ENCODE peak calls at places on chromosomes 5 and 9, in six cellular contexts. One of them, this sample, is unnamed.
A peak's percentile ranks its signal among the peaks of the same experiment; 100 is the strongest.

GRCh38 chr5:103111458-103111857 is 8.5 kb downstream of the GIN1 start:
- DNase-seq in thoracic aorta: no peak
- DNase-seq in Kasumi-1: peak; percentile 93
- DNase-seq in activated CD4-positive, alpha-beta T cell treated with anti-CD3 and anti-CD28 coated beads, Interleukin-2, amount 50 U/mL, for 24 hours: no peak
- DNase-seq in T1000: no peak
- DNase-seq in spleen: no peak
- DNase-seq in this sample: no peak

GRCh38 chr5:133489632-133490031 is 122.7 kb downstream of the FSTL4 start:
- DNase-seq in thoracic aorta: no peak
- DNase-seq in Kasumi-1: no peak
- DNase-seq in activated CD4-positive, alpha-beta T cell treated with anti-CD3 and anti-CD28 coated beads, Interleukin-2, amount 50 U/mL, for 24 hours: no peak
- DNase-seq in T1000: no peak
- DNase-seq in spleen: no peak
- DNase-seq in this sample: no peak

GRCh38 chr9:133658442-133659431 is 22.6 kb downstream of the DBH start:
- DNase-seq in thoracic aorta: no peak
- DNase-seq in Kasumi-1: no peak
- DNase-seq in activated CD4-positive, alpha-beta T cell treated with anti-CD3 and anti-CD28 coated beads, Interleukin-2, amount 50 U/mL, for 24 hours: no peak
- DNase-seq in T1000: peak; percentile 53
- DNase-seq in spleen: no peak
- DNase-seq in this sample: peak; percentile 91

GRCh38 chr5:75363726-75364495 is 26.9 kb downstream of the HMGCR start:
- DNase-seq in thoracic aorta: no peak
- DNase-seq in Kasumi-1: no peak
- DNase-seq in activated CD4-positive, alpha-beta T cell treated with anti-CD3 and anti-CD28 coated beads, Interleukin-2, amount 50 U/mL, for 24 hours: no peak
- DNase-seq in T1000: no peak
- DNase-seq in spleen: no peak
- DNase-seq in this sample: peak; percentile 91

GRCh38 chr9:114157516-114158176 is 2.3 kb downstream of the COL27A1 start:
- DNase-seq in thoracic aorta: no peak
- DNase-seq in Kasumi-1: no peak
- DNase-seq in activated CD4-positive, alpha-beta T cell treated with anti-CD3 and anti-CD28 coated beads, Interleukin-2, amount 50 U/mL, for 24 hours: no peak
- DNase-seq in T1000: no peak
- DNase-seq in spleen: no peak
- DNase-seq in this sample: no peak

GRCh38 chr9:117696141-117696540 is 8.1 kb upstream of the TLR4 start:
- DNase-seq in thoracic aorta: no peak
- DNase-seq in Kasumi-1: no peak
- DNase-seq in activated CD4-positive, alpha-beta T cell treated with anti-CD3 and anti-CD28 coated beads, Interleukin-2, amount 50 U/mL, for 24 hours: no peak
- DNase-seq in T1000: no peak
- DNase-seq in spleen: peak; percentile 47
- DNase-seq in this sample: no peak

GRCh38 chr5:5314166-5314565 is 108.3 kb upstream of the ICE1 start:
- DNase-seq in thoracic aorta: no peak
- DNase-seq in Kasumi-1: no peak
- DNase-seq in activated CD4-positive, alpha-beta T cell treated with anti-CD3 and anti-CD28 coated beads, Interleukin-2, amount 50 U/mL, for 24 hours: no peak
- DNase-seq in T1000: no peak
- DNase-seq in spleen: no peak
- DNase-seq in this sample: no peak

GRCh38 chr9:131585375-131585774 is 40.1 kb downstream of the PRRT1B start:
- DNase-seq in thoracic aorta: no peak
- DNase-seq in Kasumi-1: peak; percentile 90
- DNase-seq in activated CD4-positive, alpha-beta T cell treated with anti-CD3 and anti-CD28 coated beads, Interleukin-2, amount 50 U/mL, for 24 hours: peak; percentile 27
- DNase-seq in T1000: no peak
- DNase-seq in spleen: peak; percentile 89
- DNase-seq in this sample: no peak

GRCh38 chr5:106399381-106399780 is 1271.4 kb downstream of the EFNA5 start:
- DNase-seq in thoracic aorta: no peak
- DNase-seq in Kasumi-1: no peak
- DNase-seq in activated CD4-positive, alpha-beta T cell treated with anti-CD3 and anti-CD28 coated beads, Interleukin-2, amount 50 U/mL, for 24 hours: no peak
- DNase-seq in T1000: no peak
- DNase-seq in spleen: no peak
- DNase-seq in this sample: no peak

GRCh38 chr9:124784503-124784902 is 7.6 kb downstream of the OLFML2A start:
- DNase-seq in thoracic aorta: no peak
- DNase-seq in Kasumi-1: peak; percentile 87
- DNase-seq in activated CD4-positive, alpha-beta T cell treated with anti-CD3 and anti-CD28 coated beads, Interleukin-2, amount 50 U/mL, for 24 hours: no peak
- DNase-seq in T1000: no peak
- DNase-seq in spleen: no peak
- DNase-seq in this sample: no peak

GRCh38 chr9:136363606-136364368 is at the start of gene DNLZ:
- DNase-seq in thoracic aorta: peak; percentile 40
- DNase-seq in Kasumi-1: peak; percentile 56
- DNase-seq in activated CD4-positive, alpha-beta T cell treated with anti-CD3 and anti-CD28 coated beads, Interleukin-2, amount 50 U/mL, for 24 hours: peak; percentile 83
- DNase-seq in T1000: peak; percentile 82
- DNase-seq in spleen: peak; percentile 96
- DNase-seq in this sample: peak; percentile 87

GRCh38 chr9:73683862-73684591 is 532.4 kb downstream of the ANXA1 start:
- DNase-seq in thoracic aorta: no peak
- DNase-seq in Kasumi-1: peak; percentile 74
- DNase-seq in activated CD4-positive, alpha-beta T cell treated with anti-CD3 and anti-CD28 coated beads, Interleukin-2, amount 50 U/mL, for 24 hours: no peak
- DNase-seq in T1000: peak; percentile 38
- DNase-seq in spleen: no peak
- DNase-seq in this sample: no peak

GRCh38 chr5:157479166-157479565 is 19.2 kb downstream of the NIPAL4 start:
- DNase-seq in thoracic aorta: no peak
- DNase-seq in Kasumi-1: no peak
- DNase-seq in activated CD4-positive, alpha-beta T cell treated with anti-CD3 and anti-CD28 coated beads, Interleukin-2, amount 50 U/mL, for 24 hours: no peak
- DNase-seq in T1000: no peak
- DNase-seq in spleen: no peak
- DNase-seq in this sample: no peak

GRCh38 chr9:136668983-136669790 is 6.5 kb downstream of the EGFL7 start:
- DNase-seq in thoracic aorta: no peak
- DNase-seq in Kasumi-1: peak; percentile 28
- DNase-seq in activated CD4-positive, alpha-beta T cell treated with anti-CD3 and anti-CD28 coated beads, Interleukin-2, amount 50 U/mL, for 24 hours: no peak
- DNase-seq in T1000: no peak
- DNase-seq in spleen: no peak
- DNase-seq in this sample: no peak

GRCh38 chr5:78638423-78638822 is 10.1 kb downstream of the LHFPL2 start:
- DNase-seq in thoracic aorta: peak; percentile 52
- DNase-seq in Kasumi-1: no peak
- DNase-seq in activated CD4-positive, alpha-beta T cell treated with anti-CD3 and anti-CD28 coated beads, Interleukin-2, amount 50 U/mL, for 24 hours: no peak
- DNase-seq in T1000: peak; percentile 86
- DNase-seq in spleen: no peak
- DNase-seq in this sample: no peak

GRCh38 chr9:2085719-2086515 is 70.8 kb downstream of the SMARCA2 start:
- DNase-seq in thoracic aorta: no peak
- DNase-seq in Kasumi-1: no peak
- DNase-seq in activated CD4-positive, alpha-beta T cell treated with anti-CD3 and anti-CD28 coated beads, Interleukin-2, amount 50 U/mL, for 24 hours: no peak
- DNase-seq in T1000: no peak
- DNase-seq in spleen: no peak
- DNase-seq in this sample: no peak

GRCh38 chr5:1657161-1657741 is 133.5 kb upstream of the LPCAT1 start:
- DNase-seq in thoracic aorta: no peak
- DNase-seq in Kasumi-1: no peak
- DNase-seq in activated CD4-positive, alpha-beta T cell treated with anti-CD3 and anti-CD28 coated beads, Interleukin-2, amount 50 U/mL, for 24 hours: no peak
- DNase-seq in T1000: no peak
- DNase-seq in spleen: no peak
- DNase-seq in this sample: peak; percentile 27

GRCh38 chr5:154366353-154366752 is 79.4 kb upstream of the SAP30L start:
- DNase-seq in thoracic aorta: no peak
- DNase-seq in Kasumi-1: no peak
- DNase-seq in activated CD4-positive, alpha-beta T cell treated with anti-CD3 and anti-CD28 coated beads, Interleukin-2, amount 50 U/mL, for 24 hours: no peak
- DNase-seq in T1000: no peak
- DNase-seq in spleen: no peak
- DNase-seq in this sample: no peak

GRCh38 chr5:143349127-143349526 is 54.4 kb downstream of the NR3C1 start:
- DNase-seq in thoracic aorta: no peak
- DNase-seq in Kasumi-1: no peak
- DNase-seq in activated CD4-positive, alpha-beta T cell treated with anti-CD3 and anti-CD28 coated beads, Interleukin-2, amount 50 U/mL, for 24 hours: no peak
- DNase-seq in T1000: no peak
- DNase-seq in spleen: no peak
- DNase-seq in this sample: no peak

GRCh38 chr5:142056831-142057696 is 44.2 kb upstream of the GNPDA1 start:
- DNase-seq in thoracic aorta: no peak
- DNase-seq in Kasumi-1: no peak
- DNase-seq in activated CD4-positive, alpha-beta T cell treated with anti-CD3 and anti-CD28 coated beads, Interleukin-2, amount 50 U/mL, for 24 hours: no peak
- DNase-seq in T1000: no peak
- DNase-seq in spleen: no peak
- DNase-seq in this sample: no peak

GRCh38 chr5:58912102-58912501 is 329.2 kb downstream of the RAB3C start:
- DNase-seq in thoracic aorta: no peak
- DNase-seq in Kasumi-1: no peak
- DNase-seq in activated CD4-positive, alpha-beta T cell treated with anti-CD3 and anti-CD28 coated beads, Interleukin-2, amount 50 U/mL, for 24 hours: no peak
- DNase-seq in T1000: no peak
- DNase-seq in spleen: no peak
- DNase-seq in this sample: no peak

GRCh38 chr9:81833563-81834345 is 94.5 kb upstream of the SPATA31D4 start:
- DNase-seq in thoracic aorta: no peak
- DNase-seq in Kasumi-1: no peak
- DNase-seq in activated CD4-positive, alpha-beta T cell treated with anti-CD3 and anti-CD28 coated beads, Interleukin-2, amount 50 U/mL, for 24 hours: no peak
- DNase-seq in T1000: no peak
- DNase-seq in spleen: no peak
- DNase-seq in this sample: peak; percentile 84

GRCh38 chr9:134055981-134056461 is 11.8 kb downstream of the BRD3 start:
- DNase-seq in thoracic aorta: no peak
- DNase-seq in Kasumi-1: no peak
- DNase-seq in activated CD4-positive, alpha-beta T cell treated with anti-CD3 and anti-CD28 coated beads, Interleukin-2, amount 50 U/mL, for 24 hours: no peak
- DNase-seq in T1000: peak; percentile 64
- DNase-seq in spleen: peak; percentile 78
- DNase-seq in this sample: peak; percentile 98

GRCh38 chr5:38948501-38948900 is 102.7 kb downstream of the OSMR start:
- DNase-seq in thoracic aorta: no peak
- DNase-seq in Kasumi-1: no peak
- DNase-seq in activated CD4-positive, alpha-beta T cell treated with anti-CD3 and anti-CD28 coated beads, Interleukin-2, amount 50 U/mL, for 24 hours: no peak
- DNase-seq in T1000: no peak
- DNase-seq in spleen: no peak
- DNase-seq in this sample: no peak

GRCh38 chr9:21576331-21577189 is 94.4 kb upstream of the IFNE start:
- DNase-seq in thoracic aorta: no peak
- DNase-seq in Kasumi-1: no peak
- DNase-seq in activated CD4-positive, alpha-beta T cell treated with anti-CD3 and anti-CD28 coated beads, Interleukin-2, amount 50 U/mL, for 24 hours: no peak
- DNase-seq in T1000: no peak
- DNase-seq in spleen: no peak
- DNase-seq in this sample: no peak

GRCh38 chr5:96868603-96869371 is 7.5 kb upstream of the ERAP2 start:
- DNase-seq in thoracic aorta: no peak
- DNase-seq in Kasumi-1: peak; percentile 83
- DNase-seq in activated CD4-positive, alpha-beta T cell treated with anti-CD3 and anti-CD28 coated beads, Interleukin-2, amount 50 U/mL, for 24 hours: peak; percentile 28
- DNase-seq in T1000: no peak
- DNase-seq in spleen: no peak
- DNase-seq in this sample: no peak

GRCh38 chr5:1503301-1504243 is 20.2 kb downstream of the LPCAT1 start:
- DNase-seq in thoracic aorta: no peak
- DNase-seq in Kasumi-1: peak; percentile 84
- DNase-seq in activated CD4-positive, alpha-beta T cell treated with anti-CD3 and anti-CD28 coated beads, Interleukin-2, amount 50 U/mL, for 24 hours: no peak
- DNase-seq in T1000: no peak
- DNase-seq in spleen: peak; percentile 95
- DNase-seq in this sample: no peak

GRCh38 chr5:66356011-66356565 is 212.0 kb downstream of the SREK1 start:
- DNase-seq in thoracic aorta: no peak
- DNase-seq in Kasumi-1: no peak
- DNase-seq in activated CD4-positive, alpha-beta T cell treated with anti-CD3 and anti-CD28 coated beads, Interleukin-2, amount 50 U/mL, for 24 hours: no peak
- DNase-seq in T1000: no peak
- DNase-seq in spleen: no peak
- DNase-seq in this sample: no peak

GRCh38 chr9:76691761-76692313 is 72.4 kb upstream of the PCA3 start:
- DNase-seq in thoracic aorta: no peak
- DNase-seq in Kasumi-1: no peak
- DNase-seq in activated CD4-positive, alpha-beta T cell treated with anti-CD3 and anti-CD28 coated beads, Interleukin-2, amount 50 U/mL, for 24 hours: no peak
- DNase-seq in T1000: no peak
- DNase-seq in spleen: no peak
- DNase-seq in this sample: no peak

GRCh38 chr5:148746826-148747535 is 79.4 kb upstream of the ADRB2 start:
- DNase-seq in thoracic aorta: no peak
- DNase-seq in Kasumi-1: peak; percentile 86
- DNase-seq in activated CD4-positive, alpha-beta T cell treated with anti-CD3 and anti-CD28 coated beads, Interleukin-2, amount 50 U/mL, for 24 hours: no peak
- DNase-seq in T1000: no peak
- DNase-seq in spleen: no peak
- DNase-seq in this sample: no peak

GRCh38 chr9:70902171-70902570 is 219.2 kb downstream of the TRPM3 start:
- DNase-seq in thoracic aorta: no peak
- DNase-seq in Kasumi-1: no peak
- DNase-seq in activated CD4-positive, alpha-beta T cell treated with anti-CD3 and anti-CD28 coated beads, Interleukin-2, amount 50 U/mL, for 24 hours: no peak
- DNase-seq in T1000: no peak
- DNase-seq in spleen: no peak
- DNase-seq in this sample: no peak

GRCh38 chr5:142204219-142204618 is 95.6 kb downstream of the NDFIP1 start:
- DNase-seq in thoracic aorta: no peak
- DNase-seq in Kasumi-1: no peak
- DNase-seq in activated CD4-positive, alpha-beta T cell treated with anti-CD3 and anti-CD28 coated beads, Interleukin-2, amount 50 U/mL, for 24 hours: no peak
- DNase-seq in T1000: no peak
- DNase-seq in spleen: no peak
- DNase-seq in this sample: no peak

GRCh38 chr5:31854625-31855526 is 215.9 kb downstream of the PDZD2 start:
- DNase-seq in thoracic aorta: no peak
- DNase-seq in Kasumi-1: no peak
- DNase-seq in activated CD4-positive, alpha-beta T cell treated with anti-CD3 and anti-CD28 coated beads, Interleukin-2, amount 50 U/mL, for 24 hours: no peak
- DNase-seq in T1000: peak; percentile 57
- DNase-seq in spleen: no peak
- DNase-seq in this sample: no peak